ENCODE peak calls at places on chromosomes 13 and 19, in eight cellular contexts. K is fibroblast of lung, E is ovary, H is Peyer's patch, L is adrenal gland, R is Caco-2, S is cardiac muscle cell, Q is heart right ventricle. G is an unnamed sample. For H3K4me1, the result is how much of the 10 kb centered on the place peaks cover.

GRCh38 chr13:109764045-109764444 is 22.3 kb downstream of the IRS2 start:
- DNase-seq in K (no peak), E (no peak), H (no peak), L (no peak), R (no peak), S (no peak), Q (no peak), G (no peak)

GRCh38 chr19:49506575-49507105 is 5.8 kb upstream of the FCGRT start:
- DNase-seq in K (no peak), E (no peak), H (peak), L (peak), R (peak), S (peak), Q (no peak), G (peak)

GRCh38 chr13:99967498-99967883 is 4.1 kb downstream of the ZIC5 start:
- DNase-seq in K (no peak), E (no peak), H (no peak), L (no peak), R (no peak), S (no peak), Q (no peak), G (no peak)

GRCh38 chr13:86986448-86986847 is 684.7 kb upstream of the SLITRK5 start:
- DNase-seq in K (peak), E (no peak), H (no peak), L (no peak), R (no peak), S (no peak), Q (no peak), G (no peak)

GRCh38 chr13:27607125-27607524 is 13.2 kb downstream of the LNX2 start:
- DNase-seq in K (peak), E (no peak), H (no peak), L (peak), R (no peak), S (peak), Q (peak), G (no peak)

GRCh38 chr13:40780822-40781401 is 8.5 kb upstream of the SLC25A15 start:
- DNase-seq in K (peak), E (no peak), H (no peak), L (no peak), R (no peak), S (no peak), Q (no peak), G (no peak)

GRCh38 chr19:6076675-6077463 is 33.4 kb downstream of the RFX2 start:
- DNase-seq in K (peak), E (no peak), H (no peak), L (peak), R (no peak), S (no peak), Q (no peak), G (no peak)

GRCh38 chr13:112938680-112939079 is 30.3 kb upstream of the MCF2L start:
- DNase-seq in K (no peak), E (no peak), H (no peak), L (no peak), R (no peak), S (no peak), Q (no peak), G (no peak)

GRCh38 chr19:2148482-2149135 is 2.8 kb downstream of the AP3D1 start:
- DNase-seq in K (no peak), E (no peak), H (no peak), L (no peak), R (no peak), S (no peak), Q (no peak), G (no peak)

GRCh38 chr13:26629260-26629659 is 71.8 kb downstream of the WASF3 start:
- DNase-seq in K (no peak), E (no peak), H (no peak), L (no peak), R (no peak), S (no peak), Q (no peak), G (peak)

GRCh38 chr19:36169084-36169760 is 17.0 kb upstream of the COX7A1 start:
- DNase-seq in K (no peak), E (no peak), H (no peak), L (peak), R (no peak), S (no peak), Q (peak), G (peak)

GRCh38 chr13:40186636-40187323 is 479.7 kb downstream of the FOXO1 start:
- DNase-seq in K (no peak), E (no peak), H (no peak), L (no peak), R (no peak), S (no peak), Q (no peak), G (no peak)

GRCh38 chr13:38862443-38862842 is 128.2 kb downstream of the STOML3 start:
- DNase-seq in K (no peak), E (no peak), H (no peak), L (no peak), R (no peak), S (no peak), Q (no peak), G (no peak)

GRCh38 chr19:46902402-46902766 is 41.6 kb downstream of the ARHGAP35 start:
- DNase-seq in K (no peak), E (no peak), H (no peak), L (no peak), R (peak), S (no peak), Q (no peak), G (peak)
- H3K4me1 ChIP-seq in K (under half), E (under half), H (under half), L (under half), R (under half), S (under half), Q (half or more), G (half or more)

GRCh38 chr19:57576661-57577060 is 2.0 kb downstream of the ZNF416 start:
- DNase-seq in K (no peak), E (no peak), H (no peak), L (no peak), R (no peak), S (no peak), Q (no peak), G (no peak)

GRCh38 chr19:57583521-57584416 is at the start of gene ZIK1:
- DNase-seq in K (peak), E (peak), H (peak), L (peak), R (no peak), S (peak), Q (peak), G (peak)

GRCh38 chr19:57583104-57583520 is 833 bp upstream of the ZIK1 start:
- DNase-seq in K (no peak), E (peak), H (no peak), L (no peak), R (no peak), S (no peak), Q (no peak), G (no peak)

GRCh38 chr19:57578487-57579205 is at the start of gene ZNF416:
- DNase-seq in K (peak), E (peak), H (peak), L (peak), R (peak), S (peak), Q (peak), G (peak)
- TF ChIP-seq CTCF in K (peak), E (no peak), H (no peak), L (no peak), R (peak), S (peak), Q (peak), G (no peak)

GRCh38 chr19:1076046-1076386 is 9.0 kb downstream of the ARHGAP45 start:
- DNase-seq in K (no peak), E (no peak), H (no peak), L (no peak), R (no peak), S (no peak), Q (no peak), G (no peak)

GRCh38 chr19:1079566-1080111 is 12.7 kb downstream of the ARHGAP45 start:
- DNase-seq in K (no peak), E (peak), H (peak), L (no peak), R (no peak), S (no peak), Q (no peak), G (no peak)

GRCh38 chr19:1074512-1075283 is 7.7 kb downstream of the ARHGAP45 start:
- DNase-seq in K (no peak), E (peak), H (peak), L (peak), R (no peak), S (no peak), Q (peak), G (peak)

GRCh38 chr19:1073956-1074511 is 7.1 kb downstream of the ARHGAP45 start:
- DNase-seq in K (no peak), E (peak), H (no peak), L (no peak), R (no peak), S (no peak), Q (no peak), G (no peak)

DNA sequence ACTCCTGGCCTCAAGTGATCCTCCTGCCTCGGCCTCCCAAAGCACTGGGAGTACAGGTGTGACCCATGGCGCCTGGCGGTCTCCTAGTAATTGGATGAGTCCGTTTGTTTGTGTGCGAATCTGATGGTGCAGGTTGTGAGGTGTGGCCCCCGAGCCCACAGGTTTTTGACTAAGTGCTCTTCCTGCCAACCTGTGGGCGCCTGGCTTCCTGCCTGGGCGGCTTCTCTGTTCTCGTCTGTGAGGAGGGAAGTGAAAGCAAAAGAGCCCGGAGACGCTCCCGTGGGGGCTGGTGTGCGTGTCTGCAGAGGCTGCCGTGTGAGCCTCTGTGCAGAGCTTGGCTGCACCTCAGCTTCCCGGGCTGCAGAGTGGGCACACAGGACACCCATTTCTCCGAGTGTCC is 10.0 kb downstream of the ARHGAP45 start:
- DNase-seq in K (no peak), E (peak), H (peak), L (peak), R (no peak), S (no peak), Q (peak), G (peak)
- H3K4me1 ChIP-seq in K (under half), E (under half), H (under half), L (under half), R (under half), S (under half), Q (under half), G (under half)

GRCh38 chr13:25018729-25019115 is 77.2 kb upstream of the PABPC3 start:
- DNase-seq in K (no peak), E (no peak), H (no peak), L (no peak), R (no peak), S (no peak), Q (no peak), G (no peak)
- TF ChIP-seq CTCF in K (no peak), E (no peak), H (no peak), L (no peak), R (no peak), S (no peak), Q (no peak), G (no peak)

GRCh38 chr19:13169769-13170168 is 19.6 kb downstream of the IER2 start:
- DNase-seq in K (peak), E (no peak), H (no peak), L (peak), R (peak), S (no peak), Q (no peak), G (no peak)
- H3K4me1 ChIP-seq in K (under half), E (under half), H (under half), L (under half), R (under half), S (under half), Q (under half), G (under half)

DNA sequence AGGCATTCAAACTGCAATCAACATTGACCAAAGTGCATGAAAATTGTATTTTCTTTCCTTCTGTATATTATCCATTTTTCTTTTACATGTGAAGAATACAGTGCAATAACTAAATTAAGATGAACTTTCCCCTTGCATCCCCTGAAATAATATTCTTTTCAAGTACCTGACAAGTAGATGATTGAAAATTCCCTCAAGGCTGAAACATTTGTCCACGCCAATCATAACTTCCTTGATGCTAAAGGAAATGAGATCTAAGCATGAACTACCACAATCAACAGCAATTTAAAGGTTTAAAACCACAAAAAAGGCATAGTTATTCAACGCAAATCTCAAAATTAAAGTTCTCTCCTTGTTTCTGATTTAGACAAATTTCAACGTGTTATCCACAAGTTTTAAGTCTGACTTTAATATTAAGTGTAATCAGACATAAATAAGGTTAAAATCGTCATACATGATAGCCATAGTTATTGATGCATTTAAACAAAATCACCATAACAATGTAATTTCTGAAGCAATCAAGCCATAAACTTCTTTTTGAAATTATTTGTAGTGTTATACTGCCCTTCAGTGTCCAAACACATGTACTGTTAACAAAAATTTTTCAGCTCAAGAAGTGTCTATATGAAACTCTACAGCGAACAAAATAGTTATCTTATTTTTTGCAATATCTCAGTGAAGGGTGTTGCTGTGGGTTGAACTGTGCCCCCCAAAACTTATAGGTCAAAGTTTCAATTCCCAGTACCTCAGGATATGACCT is 169.5 kb downstream of the DCLK1 start:
- DNase-seq in K (peak), E (no peak), H (no peak), L (no peak), R (no peak), S (no peak), Q (no peak), G (no peak)
- TF ChIP-seq CTCF in K (no peak), E (no peak), H (no peak), L (peak), R (no peak), S (no peak), Q (peak), G (no peak)

DNA sequence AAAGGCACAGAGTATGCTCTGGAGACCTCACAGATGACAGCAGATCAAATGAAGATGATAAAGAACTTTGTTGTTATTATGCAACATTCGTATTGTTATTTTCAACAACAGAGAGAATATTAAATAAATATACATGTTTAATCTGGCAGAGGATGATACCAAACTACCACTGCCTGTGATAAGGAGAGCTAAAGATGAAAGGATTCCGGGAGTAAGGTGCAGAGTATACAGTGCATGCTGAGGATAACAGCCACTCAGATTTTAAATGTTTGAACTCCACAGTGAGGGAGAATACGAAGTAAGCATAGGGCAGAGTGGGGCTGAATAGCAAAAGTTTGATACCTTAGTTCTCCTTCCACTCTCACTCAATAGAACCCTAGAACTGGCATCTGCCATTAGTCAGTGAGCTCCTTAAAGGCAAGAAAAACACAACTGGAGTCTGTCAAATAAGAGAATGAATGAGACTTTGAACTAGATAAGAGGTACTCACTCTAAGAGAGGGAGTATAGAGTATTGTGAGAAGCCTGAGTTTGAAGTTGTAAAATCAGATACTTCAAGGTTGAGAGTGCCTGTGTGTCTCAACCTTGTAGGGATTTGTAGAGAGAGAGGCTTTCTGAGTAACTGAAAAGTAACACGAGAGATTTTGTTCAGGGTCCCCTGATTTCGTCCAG is 78.5 kb downstream of the STARD13 start:
- DNase-seq in K (no peak), E (no peak), H (no peak), L (no peak), R (no peak), S (no peak), Q (no peak), G (no peak)
- H3K4me1 ChIP-seq in K (under half), E (under half), H (under half), L (half or more), R (under half), S (under half), Q (half or more), G (under half)